ENCODE peak calls at places on chromosomes 1 and 21, in ten cellular contexts. Y, H, E, O, D, S, C, B, A and F are unnamed samples. For H3K4me1, the result is how much of the 10 kb centered on the place peaks cover.

GRCh38 chr1:229781453-229781852 is 155.4 kb downstream of the URB2 start:
- DNase-seq in Y (peak), H (no peak), E (peak), O (no peak), D (no peak), S (no peak), C (peak), B (peak), A (no peak), F (no peak)

GRCh38 chr1:54125671-54126070 is 27.1 kb downstream of the CDCP2 start:
- DNase-seq in Y (peak), H (no peak), E (peak), O (peak), D (no peak), S (peak), C (peak), B (no peak), A (peak), F (peak)

GRCh38 chr1:37919277-37919676 is 27.6 kb downstream of the INPP5B start:
- DNase-seq in Y (peak), H (no peak), E (peak), O (no peak), D (no peak), S (peak), C (peak), B (no peak), A (peak), F (peak)

GRCh38 chr1:168317309-168317708 is 36.6 kb downstream of the TBX19 start:
- DNase-seq in Y (no peak), H (no peak), E (peak), O (no peak), D (no peak), S (no peak), C (no peak), B (no peak), A (no peak), F (no peak)

GRCh38 chr1:163440090-163440489 is 118.3 kb downstream of the NUF2 start:
- DNase-seq in Y (no peak), H (no peak), E (no peak), O (no peak), D (no peak), S (no peak), C (no peak), B (no peak), A (no peak), F (no peak)

GRCh38 chr1:217364220-217364619 is 266.7 kb downstream of the GPATCH2 start:
- DNase-seq in Y (no peak), H (no peak), E (no peak), O (no peak), D (no peak), S (no peak), C (no peak), B (no peak), A (no peak), F (no peak)

GRCh38 chr1:199038188-199038587 is 399.3 kb downstream of the PTPRC start:
- DNase-seq in Y (no peak), H (no peak), E (no peak), O (no peak), D (no peak), S (no peak), C (no peak), B (no peak), A (no peak), F (no peak)

GRCh38 chr21:33028759-33029511 is 3.2 kb downstream of the OLIG2 start:
- DNase-seq in Y (peak), H (no peak), E (no peak), O (no peak), D (no peak), S (peak), C (no peak), B (no peak), A (no peak), F (no peak)

GRCh38 chr1:228045871-228046270 is 36.6 kb upstream of the ARF1 start:
- DNase-seq in Y (peak), H (no peak), E (peak), O (no peak), D (no peak), S (no peak), C (no peak), B (peak), A (no peak), F (no peak)

GRCh38 chr1:45767035-45767434 is 16.6 kb upstream of the IPP start:
- DNase-seq in Y (no peak), H (no peak), E (peak), O (no peak), D (no peak), S (peak), C (no peak), B (no peak), A (no peak), F (no peak)

GRCh38 chr1:198679535-198680173 is 40.8 kb downstream of the PTPRC start:
- DNase-seq in Y (no peak), H (no peak), E (no peak), O (no peak), D (no peak), S (no peak), C (no peak), B (peak), A (no peak), F (no peak)

GRCh38 chr1:200641175-200641489 is 20.6 kb upstream of the KIF14 start:
- DNase-seq in Y (no peak), H (no peak), E (peak), O (no peak), D (no peak), S (peak), C (no peak), B (no peak), A (no peak), F (no peak)

GRCh38 chr21:33289199-33289819 is 23.1 kb downstream of the IL10RB start:
- DNase-seq in Y (no peak), H (no peak), E (no peak), O (no peak), D (no peak), S (peak), C (peak), B (no peak), A (peak), F (no peak)

GRCh38 chr1:59511476-59512465 is 214.9 kb downstream of the FGGY start:
- DNase-seq in Y (no peak), H (no peak), E (no peak), O (peak), D (no peak), S (peak), C (no peak), B (no peak), A (no peak), F (no peak)

GRCh38 chr1:2382621-2383361 is 8.6 kb downstream of the MORN1 start:
- DNase-seq in Y (peak), H (no peak), E (peak), O (peak), D (no peak), S (peak), C (peak), B (peak), A (peak), F (peak)

GRCh38 chr1:214966366-214966765 is 116.2 kb upstream of the KCNK2 start:
- DNase-seq in Y (no peak), H (no peak), E (no peak), O (no peak), D (no peak), S (no peak), C (no peak), B (no peak), A (no peak), F (no peak)

GRCh38 chr1:190169311-190170067 is 308.2 kb downstream of the BRINP3 start:
- DNase-seq in Y (no peak), H (no peak), E (peak), O (no peak), D (no peak), S (peak), C (peak), B (no peak), A (peak), F (no peak)

GRCh38 chr1:206079130-206079529 is 26.2 kb downstream of the RHEX start:
- DNase-seq in Y (no peak), H (no peak), E (no peak), O (no peak), D (no peak), S (no peak), C (no peak), B (no peak), A (no peak), F (no peak)

GRCh38 chr1:197984273-197984672 is 67.1 kb downstream of the LHX9 start:
- DNase-seq in Y (no peak), H (no peak), E (peak), O (no peak), D (no peak), S (peak), C (no peak), B (no peak), A (peak), F (no peak)

GRCh38 chr1:37123266-37123665 is 89.0 kb upstream of the GRIK3 start:
- DNase-seq in Y (no peak), H (no peak), E (peak), O (no peak), D (no peak), S (no peak), C (no peak), B (no peak), A (no peak), F (no peak)

GRCh38 chr1:40745180-40745579 is 38.4 kb upstream of the KCNQ4 start:
- DNase-seq in Y (no peak), H (no peak), E (no peak), O (no peak), D (no peak), S (peak), C (peak), B (no peak), A (no peak), F (no peak)

GRCh38 chr1:54163051-54163450 is 10.3 kb upstream of the CDCP2 start:
- DNase-seq in Y (no peak), H (no peak), E (no peak), O (no peak), D (no peak), S (no peak), C (no peak), B (no peak), A (no peak), F (no peak)

GRCh38 chr1:116765962-116766361 is 11.7 kb downstream of the CD2 start:
- DNase-seq in Y (no peak), H (no peak), E (no peak), O (no peak), D (no peak), S (peak), C (peak), B (no peak), A (peak), F (no peak)

GRCh38 chr1:236147068-236147467 is 4.7 kb downstream of the GPR137B start:
- DNase-seq in Y (no peak), H (no peak), E (no peak), O (no peak), D (no peak), S (no peak), C (no peak), B (no peak), A (no peak), F (no peak)

GRCh38 chr1:34831721-34832246 is 27.8 kb downstream of the SMIM12 start:
- DNase-seq in Y (peak), H (no peak), E (no peak), O (no peak), D (no peak), S (no peak), C (no peak), B (no peak), A (no peak), F (no peak)

GRCh38 chr1:28835237-28835650 is 23.3 kb downstream of the OPRD1 start:
- DNase-seq in Y (no peak), H (no peak), E (no peak), O (no peak), D (no peak), S (no peak), C (no peak), B (no peak), A (no peak), F (no peak)

GRCh38 chr1:19352839-19353238 is 40.7 kb downstream of the SLC66A1 start:
- DNase-seq in Y (no peak), H (no peak), E (no peak), O (no peak), D (no peak), S (no peak), C (no peak), B (no peak), A (no peak), F (no peak)

GRCh38 chr1:236066828-236067386 is 2.0 kb upstream of the NID1 start:
- DNase-seq in Y (no peak), H (no peak), E (no peak), O (peak), D (peak), S (no peak), C (no peak), B (peak), A (no peak), F (no peak)

GRCh38 chr21:14753466-14754258 is 207.5 kb upstream of the SAMSN1 start:
- DNase-seq in Y (no peak), H (no peak), E (no peak), O (no peak), D (no peak), S (no peak), C (no peak), B (no peak), A (no peak), F (no peak)

GRCh38 chr1:54238353-54239040 is 38.5 kb downstream of the MRPL37 start:
- DNase-seq in Y (no peak), H (no peak), E (no peak), O (no peak), D (no peak), S (no peak), C (no peak), B (peak), A (no peak), F (no peak)

GRCh38 chr1:58528518-58528917 is 18.0 kb downstream of the OMA1 start:
- DNase-seq in Y (no peak), H (no peak), E (peak), O (no peak), D (no peak), S (peak), C (no peak), B (no peak), A (peak), F (no peak)

GRCh38 chr1:46991083-46991923 is 32.2 kb upstream of the CYP4X1 start:
- DNase-seq in Y (peak), H (no peak), E (peak), O (no peak), D (no peak), S (peak), C (peak), B (no peak), A (no peak), F (no peak)

GRCh38 chr1:238061967-238062613 is 171.4 kb upstream of the ZP4 start:
- DNase-seq in Y (no peak), H (no peak), E (peak), O (no peak), D (no peak), S (no peak), C (peak), B (no peak), A (peak), F (no peak)

DNA sequence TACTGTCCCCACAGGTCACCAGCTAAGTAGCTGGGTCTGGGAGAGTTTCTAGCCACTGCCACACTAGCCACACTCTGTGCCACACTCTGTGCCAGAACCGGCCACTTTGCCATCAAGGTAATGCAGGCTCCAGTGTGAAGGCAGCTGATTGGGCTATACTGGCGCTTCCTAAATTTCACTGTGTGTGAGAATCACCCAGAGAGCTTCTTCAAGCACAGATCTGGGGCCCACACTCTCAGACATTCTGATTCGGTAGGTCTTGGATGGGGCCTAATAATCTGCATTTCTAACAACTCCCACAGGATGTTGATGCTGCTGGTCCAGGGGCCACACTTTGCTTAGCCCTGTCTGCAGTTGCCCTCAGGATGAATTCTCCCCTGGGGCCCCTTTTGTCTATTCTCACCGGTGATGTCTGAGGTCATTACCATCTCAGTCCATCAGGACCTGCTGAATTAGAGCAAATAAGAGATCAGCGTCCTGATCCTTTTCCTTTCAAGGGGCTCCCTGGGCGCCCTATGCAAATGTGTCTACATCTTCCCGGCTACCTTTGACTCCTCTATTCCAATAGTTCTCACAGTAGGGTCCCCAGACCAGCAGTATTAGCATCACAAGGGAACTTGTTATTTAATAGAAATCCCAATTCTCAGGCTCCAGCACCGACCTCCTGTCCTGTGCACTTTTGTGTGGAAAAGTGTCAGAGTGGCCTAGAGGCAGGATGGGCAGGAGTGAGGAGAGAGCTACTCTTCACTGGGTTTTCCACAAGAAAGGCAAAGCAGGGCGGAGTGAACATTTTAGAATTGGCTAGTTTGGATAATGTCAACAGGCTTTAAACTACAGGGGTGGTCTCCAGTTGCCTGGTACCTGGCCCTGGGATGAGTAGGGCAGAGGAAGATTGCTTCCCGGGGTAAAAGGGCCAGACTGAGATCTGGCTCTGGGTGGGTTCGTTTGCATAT is 24.7 kb upstream of the LRRN2 start:
- DNase-seq in Y (peak), H (no peak), E (no peak), O (no peak), D (no peak), S (no peak), C (peak), B (no peak), A (no peak), F (peak)
- H3K4me1 ChIP-seq in Y (under half), H (under half), E (under half), O (under half), D (under half), S (under half), C (half or more), B (under half), A (under half), F (under half)

GRCh38 chr21:45980697-45981096 is 873 bp upstream of the COL6A1 start:
- DNase-seq in Y (no peak), H (no peak), E (no peak), O (no peak), D (no peak), S (no peak), C (no peak), B (no peak), A (no peak), F (no peak)
- H3K4me3 ChIP-seq in Y (peak), H (peak), E (peak), O (peak), D (peak), S (no peak), C (no peak), B (peak), A (peak), F (peak)

GRCh38 chr21:38266732-38267131 is 9.9 kb downstream of the KCNJ15 start:
- DNase-seq in Y (no peak), H (no peak), E (peak), O (no peak), D (no peak), S (no peak), C (no peak), B (no peak), A (no peak), F (no peak)
- H3K4me1 ChIP-seq in Y (under half), H (under half), E (under half), O (under half), D (under half), S (under half), C (under half), B (half or more), A (under half), F (under half)

GRCh38 chr1:111212634-111213335 is 12.3 kb upstream of the DENND2D start:
- DNase-seq in Y (peak), H (no peak), E (no peak), O (no peak), D (no peak), S (no peak), C (peak), B (no peak), A (no peak), F (no peak)
- H3K4me3 ChIP-seq in Y (no peak), H (no peak), E (no peak), O (no peak), D (no peak), S (no peak), C (no peak), B (no peak), A (no peak), F (no peak)

GRCh38 chr1:15702722-15703550 is 18.8 kb downstream of the PLEKHM2 start:
- DNase-seq in Y (peak), H (no peak), E (no peak), O (peak), D (no peak), S (peak), C (peak), B (no peak), A (peak), F (no peak)
- H3K4me1 ChIP-seq in Y (under half), H (under half), E (under half), O (under half), D (under half), S (under half), C (under half), B (half or more), A (under half), F (under half)

GRCh38 chr1:201741763-201742342 is 87.1 kb upstream of the IPO9 start:
- DNase-seq in Y (no peak), H (no peak), E (no peak), O (no peak), D (no peak), S (no peak), C (no peak), B (no peak), A (peak), F (no peak)

GRCh38 chr1:201740609-201741231 is 88.2 kb upstream of the IPO9 start:
- DNase-seq in Y (peak), H (no peak), E (no peak), O (no peak), D (no peak), S (peak), C (peak), B (no peak), A (no peak), F (no peak)

GRCh38 chr1:201742476-201742875 is 86.5 kb upstream of the IPO9 start:
- DNase-seq in Y (no peak), H (no peak), E (no peak), O (no peak), D (no peak), S (peak), C (no peak), B (no peak), A (peak), F (no peak)

GRCh38 chr1:201745023-201745422 is 83.9 kb upstream of the IPO9 start:
- DNase-seq in Y (no peak), H (no peak), E (peak), O (no peak), D (no peak), S (peak), C (no peak), B (no peak), A (peak), F (no peak)

DNA sequence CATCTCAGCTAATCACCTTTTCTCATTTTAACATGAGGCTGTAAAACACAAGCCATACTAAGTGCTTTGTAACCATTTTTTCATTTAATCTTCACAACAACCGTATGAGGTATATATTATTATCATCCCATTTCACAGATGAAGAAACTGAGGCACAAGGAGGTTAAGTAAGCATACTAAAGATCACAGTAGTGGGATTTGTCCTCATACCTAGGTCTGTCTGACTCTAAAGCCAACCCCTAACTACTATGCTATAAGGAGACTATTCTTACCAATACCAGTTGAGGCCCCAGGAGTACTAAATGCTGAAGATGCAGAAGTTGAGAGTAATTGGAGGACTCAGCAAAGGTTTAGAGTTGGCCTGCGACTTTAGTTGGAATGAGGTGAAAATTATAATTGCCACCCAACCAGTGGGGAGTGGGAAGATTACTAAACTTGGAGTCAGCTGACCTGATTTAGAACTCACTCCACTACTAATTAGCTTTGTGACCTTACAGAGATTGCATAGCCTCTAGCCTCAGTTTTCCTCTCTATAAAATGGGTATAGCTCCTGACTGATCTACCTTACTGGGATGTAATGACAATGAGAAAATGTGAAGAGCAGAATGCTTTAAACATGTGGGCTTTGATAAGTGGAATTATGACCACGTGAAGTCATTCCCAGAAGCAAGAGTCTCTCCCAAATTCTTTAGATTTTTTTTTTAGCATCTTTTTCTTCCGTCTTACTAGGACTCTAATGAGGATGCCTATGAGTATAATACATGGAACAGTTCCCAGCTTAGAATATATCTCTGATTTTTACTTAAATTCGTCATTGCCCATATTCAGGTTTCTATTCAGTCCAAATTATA is 85.8 kb upstream of the IPO9 start:
- DNase-seq in Y (no peak), H (no peak), E (no peak), O (no peak), D (no peak), S (no peak), C (no peak), B (no peak), A (no peak), F (no peak)
- H3K4me3 ChIP-seq in Y (no peak), H (no peak), E (no peak), O (no peak), D (no peak), S (peak), C (no peak), B (no peak), A (no peak), F (no peak)